ENCODE peak calls at places on chromosome 2, in seven cellular contexts. K, E, W, J, C, H and Y are unnamed samples.

GRCh38 chr2:7427293-7428060 is 510.3 kb downstream of the RNF144A start:
- DNase-seq in E (peak), C (peak), W (no peak), K (no peak), J (no peak), H (no peak), Y (no peak)

GRCh38 chr2:196739031-196739430 is 60.5 kb downstream of the GTF3C3 start:
- DNase-seq in K (no peak), W (no peak), C (no peak), E (no peak), H (no peak), J (no peak), Y (no peak)

GRCh38 chr2:32739679-32740078 is 111.8 kb downstream of the TTC27 start:
- DNase-seq in J (no peak), W (no peak), K (no peak), H (no peak), E (no peak), C (peak), Y (no peak)

GRCh38 chr2:145304501-145304900 is 784.6 kb upstream of the ZEB2 start:
- DNase-seq in H (no peak), E (no peak), K (no peak), J (no peak), C (no peak), W (no peak), Y (no peak)

GRCh38 chr2:116489292-116489691 is 1325.2 kb upstream of the DDX18 start:
- DNase-seq in C (no peak), K (no peak), W (no peak), H (no peak), E (no peak), J (no peak), Y (no peak)

GRCh38 chr2:207819839-207820784 is 50.4 kb upstream of the FZD5 start:
- DNase-seq in J (no peak), H (no peak), E (no peak), C (no peak), K (no peak), W (peak), Y (no peak)

GRCh38 chr2:234502919-234503285 is 6.0 kb upstream of the ARL4C start:
- DNase-seq in J (no peak), H (no peak), W (no peak), K (no peak), E (no peak), C (no peak), Y (no peak)

GRCh38 chr2:199994296-199994695 is 38.9 kb downstream of the MAIP1 start:
- DNase-seq in H (no peak), J (no peak), E (no peak), C (no peak), K (no peak), W (no peak), Y (no peak)

GRCh38 chr2:1671916-1672315 is 72.4 kb downstream of the PXDN start:
- DNase-seq in J (no peak), E (no peak), K (no peak), W (no peak), C (no peak), H (no peak), Y (no peak)

GRCh38 chr2:183089192-183089851 is 10.8 kb downstream of the DUSP19 start:
- DNase-seq in H (no peak), J (no peak), C (no peak), K (no peak), E (no peak), W (no peak), Y (no peak)

GRCh38 chr2:37780097-37780676 is 108.7 kb upstream of the CDC42EP3 start:
- DNase-seq in H (no peak), K (no peak), W (no peak), E (no peak), C (no peak), J (no peak), Y (no peak)

GRCh38 chr2:11446733-11447248 is 19.2 kb downstream of the E2F6 start:
- DNase-seq in H (no peak), K (peak), C (peak), W (peak), J (peak), E (peak), Y (peak)

GRCh38 chr2:68365087-68365486 is at the start of gene PLEK:
- DNase-seq in C (no peak), E (peak), W (peak), J (no peak), H (no peak), K (no peak), Y (peak)